ENCODE peak calls at places on chromosomes 13 and 19, in six cellular contexts. One of them, this sample, is unnamed.

GRCh38 chr13:24308068-24308445 is 1.3 kb upstream of the C1QTNF9 start:
- DNase-seq in brain pericyte: no peak
- DNase-seq in activated T-helper 1 cell treated with anti-CD3 and anti-CD28 coated beads, Interleukin-12 subunit alpha, Interleukin-12 subunit beta, Interleukin-2, Interleukin-4 antibody, amounts not matched to agents 30 ng/mL and 10 ng/mL and 1 ng/mL, durations not matched to agents 14 hours and 24 hours and 36 hours: no peak
- DNase-seq in HFF-Myc: no peak
- DNase-seq in GM04504: no peak
- DNase-seq in SW480: no peak
- DNase-seq in this sample: no peak

GRCh38 chr13:39956036-39956435 is 300.6 kb downstream of the COG6 start:
- DNase-seq in brain pericyte: no peak
- DNase-seq in activated T-helper 1 cell treated with anti-CD3 and anti-CD28 coated beads, Interleukin-12 subunit alpha, Interleukin-12 subunit beta, Interleukin-2, Interleukin-4 antibody, amounts not matched to agents 30 ng/mL and 10 ng/mL and 1 ng/mL, durations not matched to agents 14 hours and 24 hours and 36 hours: peak
- DNase-seq in HFF-Myc: no peak
- DNase-seq in GM04504: no peak
- DNase-seq in SW480: no peak
- DNase-seq in this sample: no peak

GRCh38 chr19:17560205-17560595 is 4.8 kb downstream of the COLGALT1 start:
- DNase-seq in brain pericyte: peak
- DNase-seq in activated T-helper 1 cell treated with anti-CD3 and anti-CD28 coated beads, Interleukin-12 subunit alpha, Interleukin-12 subunit beta, Interleukin-2, Interleukin-4 antibody, amounts not matched to agents 30 ng/mL and 10 ng/mL and 1 ng/mL, durations not matched to agents 14 hours and 24 hours and 36 hours: no peak
- DNase-seq in HFF-Myc: no peak
- DNase-seq in GM04504: no peak
- DNase-seq in SW480: no peak
- DNase-seq in this sample: peak

GRCh38 chr19:38683393-38684077 is 36.1 kb downstream of the ACTN4 start:
- DNase-seq in brain pericyte: no peak
- DNase-seq in activated T-helper 1 cell treated with anti-CD3 and anti-CD28 coated beads, Interleukin-12 subunit alpha, Interleukin-12 subunit beta, Interleukin-2, Interleukin-4 antibody, amounts not matched to agents 30 ng/mL and 10 ng/mL and 1 ng/mL, durations not matched to agents 14 hours and 24 hours and 36 hours: no peak
- DNase-seq in HFF-Myc: peak
- DNase-seq in GM04504: peak
- DNase-seq in SW480: peak
- DNase-seq in this sample: peak

GRCh38 chr13:77749481-77749880 is 52.0 kb downstream of the SLAIN1 start:
- DNase-seq in brain pericyte: no peak
- DNase-seq in activated T-helper 1 cell treated with anti-CD3 and anti-CD28 coated beads, Interleukin-12 subunit alpha, Interleukin-12 subunit beta, Interleukin-2, Interleukin-4 antibody, amounts not matched to agents 30 ng/mL and 10 ng/mL and 1 ng/mL, durations not matched to agents 14 hours and 24 hours and 36 hours: no peak
- DNase-seq in HFF-Myc: no peak
- DNase-seq in GM04504: no peak
- DNase-seq in SW480: no peak
- DNase-seq in this sample: no peak

GRCh38 chr13:109318945-109319590 is 467.3 kb downstream of the IRS2 start:
- DNase-seq in brain pericyte: no peak
- DNase-seq in activated T-helper 1 cell treated with anti-CD3 and anti-CD28 coated beads, Interleukin-12 subunit alpha, Interleukin-12 subunit beta, Interleukin-2, Interleukin-4 antibody, amounts not matched to agents 30 ng/mL and 10 ng/mL and 1 ng/mL, durations not matched to agents 14 hours and 24 hours and 36 hours: no peak
- DNase-seq in HFF-Myc: no peak
- DNase-seq in GM04504: no peak
- DNase-seq in SW480: no peak
- DNase-seq in this sample: no peak

GRCh38 chr13:91406619-91407018 is 8.2 kb downstream of the GPC5 start:
- DNase-seq in brain pericyte: no peak
- DNase-seq in activated T-helper 1 cell treated with anti-CD3 and anti-CD28 coated beads, Interleukin-12 subunit alpha, Interleukin-12 subunit beta, Interleukin-2, Interleukin-4 antibody, amounts not matched to agents 30 ng/mL and 10 ng/mL and 1 ng/mL, durations not matched to agents 14 hours and 24 hours and 36 hours: no peak
- DNase-seq in HFF-Myc: peak
- DNase-seq in GM04504: peak
- DNase-seq in SW480: peak
- DNase-seq in this sample: no peak

GRCh38 chr13:30585748-30586262 is 31.9 kb upstream of the USPL1 start:
- DNase-seq in brain pericyte: no peak
- DNase-seq in activated T-helper 1 cell treated with anti-CD3 and anti-CD28 coated beads, Interleukin-12 subunit alpha, Interleukin-12 subunit beta, Interleukin-2, Interleukin-4 antibody, amounts not matched to agents 30 ng/mL and 10 ng/mL and 1 ng/mL, durations not matched to agents 14 hours and 24 hours and 36 hours: no peak
- DNase-seq in HFF-Myc: no peak
- DNase-seq in GM04504: no peak
- DNase-seq in SW480: no peak
- DNase-seq in this sample: no peak

GRCh38 chr13:56347014-56347413 is 793.7 kb upstream of the PRR20A start:
- DNase-seq in brain pericyte: no peak
- DNase-seq in activated T-helper 1 cell treated with anti-CD3 and anti-CD28 coated beads, Interleukin-12 subunit alpha, Interleukin-12 subunit beta, Interleukin-2, Interleukin-4 antibody, amounts not matched to agents 30 ng/mL and 10 ng/mL and 1 ng/mL, durations not matched to agents 14 hours and 24 hours and 36 hours: no peak
- DNase-seq in HFF-Myc: no peak
- DNase-seq in GM04504: no peak
- DNase-seq in SW480: no peak
- DNase-seq in this sample: no peak

This sample was measured in lower lobe of right lung.